ENCODE peak calls at places on chromosome 15, in seven cellular contexts. K is HT-29; U is CD8-positive, alpha-beta memory T cell; E is GM12892; G is AG04449; B is COLO829; L is PC-3. J is an unnamed sample.

GRCh38 chr15:80804970-80805495 is 25.9 kb downstream of the CEMIP start:
- DNase-seq in K (peak; percentile 60), U (no peak), E (no peak), G (no peak), B (no peak), L (peak; percentile 85), J (no peak)

GRCh38 chr15:60128000-60128376 is 123.9 kb downstream of the FOXB1 start:
- DNase-seq in K (no peak), U (no peak), E (no peak), G (no peak), B (no peak), L (peak; percentile 10), J (no peak)

GRCh38 chr15:62749036-62749435 is 293.5 kb upstream of the TPM1 start:
- DNase-seq in K (no peak), U (no peak), E (no peak), G (no peak), B (no peak), L (no peak), J (no peak)

GRCh38 chr15:39114690-39115378 is 466.0 kb upstream of the THBS1 start:
- DNase-seq in K (no peak), U (no peak), E (no peak), G (no peak), B (no peak), L (no peak), J (no peak)

GRCh38 chr15:34987182-34987488 is 952 bp downstream of the ZNF770 start:
- DNase-seq in K (peak; percentile 47), U (no peak), E (no peak), G (no peak), B (no peak), L (peak; percentile 11), J (no peak)

GRCh38 chr15:69014454-69014853 is at the start of gene NOX5:
- DNase-seq in K (peak; percentile 45), U (no peak), E (no peak), G (peak; percentile 38), B (no peak), L (peak; percentile 67), J (no peak)

GRCh38 chr15:40932146-40932545 is 3.0 kb downstream of the DLL4 start:
- DNase-seq in K (peak; percentile 42), U (no peak), E (no peak), G (no peak), B (no peak), L (no peak), J (no peak)

GRCh38 chr15:98241032-98241554 is 280.6 kb downstream of the ARRDC4 start:
- DNase-seq in K (peak; percentile 22), U (no peak), E (no peak), G (no peak), B (peak; percentile 24), L (no peak), J (peak; percentile 21)

GRCh38 chr15:88497109-88497761 is 29.7 kb downstream of the MRPS11 start:
- DNase-seq in K (no peak), U (no peak), E (no peak), G (no peak), B (no peak), L (no peak), J (no peak)

GRCh38 chr15:80780416-80781221 is 1.4 kb downstream of the CEMIP start:
- DNase-seq in K (peak; percentile 57), U (peak; percentile 24), E (no peak), G (no peak), B (no peak), L (peak; percentile 69), J (peak; percentile 92)

GRCh38 chr15:25088261-25088790 is 133.5 kb downstream of the SNRPN start:
- DNase-seq in K (no peak), U (no peak), E (no peak), G (no peak), B (no peak), L (no peak), J (no peak)

GRCh38 chr15:88782465-88782864 is 20.8 kb upstream of the ACAN start:
- DNase-seq in K (no peak), U (no peak), E (no peak), G (no peak), B (no peak), L (no peak), J (no peak)

GRCh38 chr15:57820119-57820518 is 113.6 kb downstream of the POLR2M start:
- DNase-seq in K (no peak), U (no peak), E (no peak), G (no peak), B (no peak), L (no peak), J (no peak)